ENCODE peak calls at places on chromosomes 1 and 21, in five cellular contexts. One of them, this sample, is unnamed.

GRCh38 chr1:196180847-196181593 is 427.2 kb downstream of the KCNT2 start:
- DNase-seq in activated CD8-positive, alpha-beta memory T cell treated with anti-CD3 and anti-CD28 coated beads, Interleukin-2, amount 50 U/mL, for 48 hours: no peak
- DNase-seq in fibroblast of mammary gland: peak; percentile 98
- DNase-seq in activated naive CD8-positive, alpha-beta T cell treated with anti-CD3 and anti-CD28 coated beads for 36 hours: no peak
- DNase-seq in stimulated activated CD4-positive, alpha-beta T cell treated with anti-CD3 and anti-CD28 coated beads, Interleukin-1b, Interleukin-23, amount 100 ng/mL, for 48 hours: no peak
- DNase-seq in this sample: peak; percentile 89

GRCh38 chr1:53442297-53442696 is 16.9 kb upstream of the DMRTB1 start:
- DNase-seq in activated CD8-positive, alpha-beta memory T cell treated with anti-CD3 and anti-CD28 coated beads, Interleukin-2, amount 50 U/mL, for 48 hours: no peak
- DNase-seq in fibroblast of mammary gland: peak; percentile 78
- DNase-seq in activated naive CD8-positive, alpha-beta T cell treated with anti-CD3 and anti-CD28 coated beads for 36 hours: no peak
- DNase-seq in stimulated activated CD4-positive, alpha-beta T cell treated with anti-CD3 and anti-CD28 coated beads, Interleukin-1b, Interleukin-23, amount 100 ng/mL, for 48 hours: no peak
- DNase-seq in this sample: peak; percentile 40

GRCh38 chr21:31566611-31567010 is 92.9 kb upstream of the SOD1 start:
- DNase-seq in activated CD8-positive, alpha-beta memory T cell treated with anti-CD3 and anti-CD28 coated beads, Interleukin-2, amount 50 U/mL, for 48 hours: no peak
- DNase-seq in fibroblast of mammary gland: no peak
- DNase-seq in activated naive CD8-positive, alpha-beta T cell treated with anti-CD3 and anti-CD28 coated beads for 36 hours: no peak
- DNase-seq in stimulated activated CD4-positive, alpha-beta T cell treated with anti-CD3 and anti-CD28 coated beads, Interleukin-1b, Interleukin-23, amount 100 ng/mL, for 48 hours: no peak
- DNase-seq in this sample: no peak

GRCh38 chr1:8094481-8095241 is 68.6 kb upstream of the ERRFI1 start:
- DNase-seq in activated CD8-positive, alpha-beta memory T cell treated with anti-CD3 and anti-CD28 coated beads, Interleukin-2, amount 50 U/mL, for 48 hours: no peak
- DNase-seq in fibroblast of mammary gland: peak; percentile 96
- DNase-seq in activated naive CD8-positive, alpha-beta T cell treated with anti-CD3 and anti-CD28 coated beads for 36 hours: no peak
- DNase-seq in stimulated activated CD4-positive, alpha-beta T cell treated with anti-CD3 and anti-CD28 coated beads, Interleukin-1b, Interleukin-23, amount 100 ng/mL, for 48 hours: peak; percentile 13
- DNase-seq in this sample: peak; percentile 32

GRCh38 chr1:14571810-14572767 is 26.4 kb upstream of the KAZN start:
- DNase-seq in activated CD8-positive, alpha-beta memory T cell treated with anti-CD3 and anti-CD28 coated beads, Interleukin-2, amount 50 U/mL, for 48 hours: no peak
- DNase-seq in fibroblast of mammary gland: peak; percentile 23
- DNase-seq in activated naive CD8-positive, alpha-beta T cell treated with anti-CD3 and anti-CD28 coated beads for 36 hours: no peak
- DNase-seq in stimulated activated CD4-positive, alpha-beta T cell treated with anti-CD3 and anti-CD28 coated beads, Interleukin-1b, Interleukin-23, amount 100 ng/mL, for 48 hours: no peak
- DNase-seq in this sample: no peak

GRCh38 chr21:31509108-31510017 is 150.1 kb upstream of the SOD1 start:
- DNase-seq in activated CD8-positive, alpha-beta memory T cell treated with anti-CD3 and anti-CD28 coated beads, Interleukin-2, amount 50 U/mL, for 48 hours: peak; percentile 88
- DNase-seq in fibroblast of mammary gland: peak; percentile 32
- DNase-seq in activated naive CD8-positive, alpha-beta T cell treated with anti-CD3 and anti-CD28 coated beads for 36 hours: peak; percentile 79
- DNase-seq in stimulated activated CD4-positive, alpha-beta T cell treated with anti-CD3 and anti-CD28 coated beads, Interleukin-1b, Interleukin-23, amount 100 ng/mL, for 48 hours: peak; percentile 88
- DNase-seq in this sample: no peak

GRCh38 chr1:119924948-119925898 is 28.9 kb upstream of the ADAM30 start:
- DNase-seq in activated CD8-positive, alpha-beta memory T cell treated with anti-CD3 and anti-CD28 coated beads, Interleukin-2, amount 50 U/mL, for 48 hours: no peak
- DNase-seq in fibroblast of mammary gland: peak; percentile 16
- DNase-seq in activated naive CD8-positive, alpha-beta T cell treated with anti-CD3 and anti-CD28 coated beads for 36 hours: no peak
- DNase-seq in stimulated activated CD4-positive, alpha-beta T cell treated with anti-CD3 and anti-CD28 coated beads, Interleukin-1b, Interleukin-23, amount 100 ng/mL, for 48 hours: no peak
- DNase-seq in this sample: no peak

GRCh38 chr1:89754518-89754917 is 66.3 kb upstream of the LRRC8D start:
- DNase-seq in activated CD8-positive, alpha-beta memory T cell treated with anti-CD3 and anti-CD28 coated beads, Interleukin-2, amount 50 U/mL, for 48 hours: no peak
- DNase-seq in fibroblast of mammary gland: peak; percentile 51
- DNase-seq in activated naive CD8-positive, alpha-beta T cell treated with anti-CD3 and anti-CD28 coated beads for 36 hours: no peak
- DNase-seq in stimulated activated CD4-positive, alpha-beta T cell treated with anti-CD3 and anti-CD28 coated beads, Interleukin-1b, Interleukin-23, amount 100 ng/mL, for 48 hours: no peak
- DNase-seq in this sample: peak; percentile 63

GRCh38 chr1:167136191-167136614 is 42.3 kb downstream of the STYXL2 start:
- DNase-seq in activated CD8-positive, alpha-beta memory T cell treated with anti-CD3 and anti-CD28 coated beads, Interleukin-2, amount 50 U/mL, for 48 hours: no peak
- DNase-seq in fibroblast of mammary gland: peak; percentile 83
- DNase-seq in activated naive CD8-positive, alpha-beta T cell treated with anti-CD3 and anti-CD28 coated beads for 36 hours: no peak
- DNase-seq in stimulated activated CD4-positive, alpha-beta T cell treated with anti-CD3 and anti-CD28 coated beads, Interleukin-1b, Interleukin-23, amount 100 ng/mL, for 48 hours: no peak
- DNase-seq in this sample: peak; percentile 86

GRCh38 chr1:21518774-21519455 is 9.7 kb downstream of the ALPL start:
- DNase-seq in activated CD8-positive, alpha-beta memory T cell treated with anti-CD3 and anti-CD28 coated beads, Interleukin-2, amount 50 U/mL, for 48 hours: no peak
- DNase-seq in fibroblast of mammary gland: no peak
- DNase-seq in activated naive CD8-positive, alpha-beta T cell treated with anti-CD3 and anti-CD28 coated beads for 36 hours: no peak
- DNase-seq in stimulated activated CD4-positive, alpha-beta T cell treated with anti-CD3 and anti-CD28 coated beads, Interleukin-1b, Interleukin-23, amount 100 ng/mL, for 48 hours: no peak
- DNase-seq in this sample: no peak

GRCh38 chr1:9900142-9901043 is 9.7 kb downstream of the CTNNBIP1 start:
- DNase-seq in activated CD8-positive, alpha-beta memory T cell treated with anti-CD3 and anti-CD28 coated beads, Interleukin-2, amount 50 U/mL, for 48 hours: no peak
- DNase-seq in fibroblast of mammary gland: no peak
- DNase-seq in activated naive CD8-positive, alpha-beta T cell treated with anti-CD3 and anti-CD28 coated beads for 36 hours: no peak
- DNase-seq in stimulated activated CD4-positive, alpha-beta T cell treated with anti-CD3 and anti-CD28 coated beads, Interleukin-1b, Interleukin-23, amount 100 ng/mL, for 48 hours: no peak
- DNase-seq in this sample: no peak

GRCh38 chr1:148383966-148384365 is 99.1 kb downstream of the PPIAL4G start:
- DNase-seq in activated CD8-positive, alpha-beta memory T cell treated with anti-CD3 and anti-CD28 coated beads, Interleukin-2, amount 50 U/mL, for 48 hours: peak; percentile 36
- DNase-seq in fibroblast of mammary gland: no peak
- DNase-seq in activated naive CD8-positive, alpha-beta T cell treated with anti-CD3 and anti-CD28 coated beads for 36 hours: no peak
- DNase-seq in stimulated activated CD4-positive, alpha-beta T cell treated with anti-CD3 and anti-CD28 coated beads, Interleukin-1b, Interleukin-23, amount 100 ng/mL, for 48 hours: no peak
- DNase-seq in this sample: no peak

GRCh38 chr1:211704567-211704942 is 29.1 kb upstream of the NEK2 start:
- DNase-seq in activated CD8-positive, alpha-beta memory T cell treated with anti-CD3 and anti-CD28 coated beads, Interleukin-2, amount 50 U/mL, for 48 hours: no peak
- DNase-seq in fibroblast of mammary gland: no peak
- DNase-seq in activated naive CD8-positive, alpha-beta T cell treated with anti-CD3 and anti-CD28 coated beads for 36 hours: no peak
- DNase-seq in stimulated activated CD4-positive, alpha-beta T cell treated with anti-CD3 and anti-CD28 coated beads, Interleukin-1b, Interleukin-23, amount 100 ng/mL, for 48 hours: no peak
- DNase-seq in this sample: no peak

GRCh38 chr1:108877324-108877812 is 583 bp downstream of the GPSM2 start:
- DNase-seq in activated CD8-positive, alpha-beta memory T cell treated with anti-CD3 and anti-CD28 coated beads, Interleukin-2, amount 50 U/mL, for 48 hours: no peak
- DNase-seq in fibroblast of mammary gland: peak; percentile 57
- DNase-seq in activated naive CD8-positive, alpha-beta T cell treated with anti-CD3 and anti-CD28 coated beads for 36 hours: no peak
- DNase-seq in stimulated activated CD4-positive, alpha-beta T cell treated with anti-CD3 and anti-CD28 coated beads, Interleukin-1b, Interleukin-23, amount 100 ng/mL, for 48 hours: no peak
- DNase-seq in this sample: peak; percentile 24

GRCh38 chr1:54228638-54229079 is 28.7 kb downstream of the MRPL37 start:
- DNase-seq in activated CD8-positive, alpha-beta memory T cell treated with anti-CD3 and anti-CD28 coated beads, Interleukin-2, amount 50 U/mL, for 48 hours: no peak
- DNase-seq in fibroblast of mammary gland: no peak
- DNase-seq in activated naive CD8-positive, alpha-beta T cell treated with anti-CD3 and anti-CD28 coated beads for 36 hours: no peak
- DNase-seq in stimulated activated CD4-positive, alpha-beta T cell treated with anti-CD3 and anti-CD28 coated beads, Interleukin-1b, Interleukin-23, amount 100 ng/mL, for 48 hours: no peak
- DNase-seq in this sample: no peak

GRCh38 chr1:234286206-234286605 is 87.0 kb upstream of the COA6 start:
- DNase-seq in activated CD8-positive, alpha-beta memory T cell treated with anti-CD3 and anti-CD28 coated beads, Interleukin-2, amount 50 U/mL, for 48 hours: no peak
- DNase-seq in fibroblast of mammary gland: no peak
- DNase-seq in activated naive CD8-positive, alpha-beta T cell treated with anti-CD3 and anti-CD28 coated beads for 36 hours: no peak
- DNase-seq in stimulated activated CD4-positive, alpha-beta T cell treated with anti-CD3 and anti-CD28 coated beads, Interleukin-1b, Interleukin-23, amount 100 ng/mL, for 48 hours: no peak
- DNase-seq in this sample: no peak

This sample was measured in fibroblast of gingiva.